ENCODE peak calls at places on chromosomes 5 and 9, in eight cellular contexts. D is RWPE1; Q is DMS53; M is stimulated activated CD4-positive, alpha-beta T cell treated with anti-CD3 and anti-CD28 coated beads, Interleukin-4, amount 100 ng/mL, for 48 hours; N is K562; R is stimulated activated CD8-positive, alpha-beta memory T cell treated with anti-CD3 and anti-CD28 coated beads, Interleukin-2, amount 100 ng/mL, for 1 hour; L is NCI-H2171; W is lung. O is an unnamed sample.

GRCh38 chr9:17807670-17808282 is 228.9 kb downstream of the SH3GL2 start:
- DNase-seq in N (no peak), W (no peak), M (no peak), L (peak; percentile 61), Q (peak; percentile 81), R (no peak), D (no peak), O (no peak)

GRCh38 chr5:20128346-20128745 is 140.3 kb upstream of the CDH18 start:
- DNase-seq in W (no peak), R (no peak), M (no peak), Q (no peak), L (no peak), N (no peak), D (no peak), O (no peak)

GRCh38 chr5:134365604-134366003 is 1.4 kb downstream of the CDKL3 start:
- DNase-seq in Q (no peak), M (no peak), L (no peak), R (no peak), W (no peak), N (no peak), D (no peak), O (no peak)

GRCh38 chr5:57341380-57341979 is 141.1 kb downstream of the ACTBL2 start:
- DNase-seq in D (no peak), W (no peak), R (no peak), N (no peak), L (no peak), Q (no peak), M (no peak), O (peak; percentile 83)

GRCh38 chr5:147472669-147473131 is 37.2 kb downstream of the DPYSL3 start:
- DNase-seq in M (no peak), L (no peak), W (no peak), D (no peak), Q (no peak), N (no peak), R (no peak), O (no peak)

GRCh38 chr9:88925471-88925870 is 65.8 kb upstream of the S1PR3 start:
- DNase-seq in W (no peak), R (no peak), Q (no peak), N (no peak), D (no peak), M (no peak), L (no peak), O (no peak)

GRCh38 chr5:176181271-176181855 is 56.9 kb upstream of the SIMC1 start:
- DNase-seq in W (no peak), Q (no peak), R (no peak), M (no peak), D (no peak), L (no peak), N (no peak), O (no peak)

GRCh38 chr5:106415541-106415940 is 1255.2 kb downstream of the EFNA5 start:
- DNase-seq in D (peak; percentile 33), Q (no peak), L (no peak), M (no peak), N (no peak), W (no peak), R (no peak), O (peak; percentile 88)

GRCh38 chr5:10702040-10702629 is 58.9 kb downstream of the DAP start:
- DNase-seq in M (no peak), W (peak; percentile 34), R (no peak), Q (no peak), L (no peak), D (peak; percentile 30), N (peak; percentile 77), O (peak; percentile 99)

GRCh38 chr9:112863214-112863613 is 27.5 kb downstream of the SLC46A2 start:
- DNase-seq in R (no peak), L (no peak), W (peak; percentile 60), Q (no peak), D (no peak), N (no peak), M (no peak), O (peak; percentile 52)

GRCh38 chr9:111965566-111966019 is 69.0 kb downstream of the UGCG start:
- DNase-seq in Q (peak; percentile 52), D (peak; percentile 92), M (no peak), L (no peak), R (no peak), W (no peak), N (no peak), O (peak; percentile 99)

GRCh38 chr5:1385395-1386273 is 40.7 kb upstream of the CLPTM1L start:
- DNase-seq in D (peak; percentile 82), M (peak; percentile 79), R (peak; percentile 72), N (peak; percentile 92), L (peak; percentile 81), Q (peak; percentile 99), W (peak; percentile 93), O (peak; percentile 36)

GRCh38 chr9:8365466-8366160 is 566.0 kb upstream of the DMAC1 start:
- DNase-seq in D (no peak), N (no peak), W (no peak), M (no peak), R (no peak), L (no peak), Q (no peak), O (no peak)

GRCh38 chr5:107516452-107517184 is 154.1 kb downstream of the EFNA5 start:
- DNase-seq in L (no peak), Q (no peak), R (no peak), W (no peak), N (no peak), M (no peak), D (no peak), O (peak; percentile 99)

GRCh38 chr9:122258886-122259415 is 5.7 kb downstream of the RBM18 start:
- DNase-seq in M (no peak), D (no peak), L (no peak), Q (no peak), W (no peak), R (no peak), N (no peak), O (no peak)

GRCh38 chr9:109311731-109312130 is 9.1 kb downstream of the EPB41L4B start:
- DNase-seq in M (no peak), L (peak; percentile 93), D (no peak), R (no peak), Q (no peak), N (no peak), W (no peak), O (no peak)

GRCh38 chr5:81785311-81785710 is 34.4 kb upstream of the SSBP2 start:
- DNase-seq in D (no peak), N (no peak), W (no peak), R (no peak), M (no peak), Q (peak; percentile 11), L (no peak), O (no peak)

GRCh38 chr9:72982161-72982799 is 29.4 kb upstream of the ALDH1A1 start:
- DNase-seq in N (no peak), M (no peak), L (no peak), W (no peak), Q (peak; percentile 30), D (no peak), R (no peak), O (peak; percentile 44)

GRCh38 chr9:127754099-127754760 is 19.1 kb upstream of the TOR2A start:
- DNase-seq in L (peak; percentile 81), D (peak; percentile 78), R (no peak), M (no peak), Q (peak; percentile 74), N (peak; percentile 93), W (no peak), O (no peak)

GRCh38 chr5:39005566-39006232 is 68.5 kb downstream of the RICTOR start:
- DNase-seq in L (no peak), N (no peak), D (peak; percentile 5), W (no peak), Q (peak; percentile 9), M (no peak), R (no peak), O (peak; percentile 54)

GRCh38 chr5:97495301-97495700 is 312.3 kb upstream of the RIOK2 start:
- DNase-seq in M (no peak), L (no peak), D (no peak), R (no peak), N (no peak), Q (no peak), W (no peak), O (no peak)

GRCh38 chr5:150436141-150436680 is 13.3 kb downstream of the RPS14 start:
- DNase-seq in Q (peak; percentile 94), R (peak; percentile 84), D (peak; percentile 93), N (peak; percentile 89), L (peak; percentile 31), M (peak; percentile 96), W (peak; percentile 91), O (peak; percentile 82)

GRCh38 chr9:98445576-98445975 is 190.1 kb upstream of the TBC1D2 start:
- DNase-seq in R (no peak), W (no peak), N (no peak), D (no peak), Q (peak; percentile 17), M (no peak), L (peak; percentile 67), O (no peak)

GRCh38 chr5:56696900-56697299 is 118.4 kb upstream of the MAP3K1 start:
- DNase-seq in L (no peak), Q (no peak), R (no peak), W (no peak), N (no peak), D (no peak), M (no peak), O (peak; percentile 36)

GRCh38 chr9:77128125-77128789 is 49.1 kb upstream of the VPS13A start:
- DNase-seq in L (no peak), M (no peak), W (no peak), D (no peak), Q (no peak), N (no peak), R (no peak), O (no peak)

O was measured in amniotic epithelial cell.